ENCODE peak calls at places on chromosomes 2 and 18, in seven cellular contexts. P is pancreas; U is CD8-positive, alpha-beta T cell; V is ovary; M is testis; Z is adrenal gland; O is cardiac muscle cell. T is an unnamed sample. For H3K4me1, the result is how much of the 10 kb centered on the place peaks cover.

GRCh38 chr2:43083710-43084698 is 142.4 kb downstream of the ZFP36L2 start:
- DNase-seq in V (peak), M (peak), Z (peak), P (no peak), O (peak), U (no peak), T (no peak)

GRCh38 chr2:70767094-70767698 is 804 bp downstream of the ADD2 start:
- DNase-seq in U (no peak), P (peak), Z (no peak), O (no peak), V (no peak), M (no peak), T (no peak)

GRCh38 chr18:64137914-64138313 is 11.0 kb downstream of the LINC00305 start:
- DNase-seq in U (no peak), O (no peak), M (no peak), P (no peak), V (no peak), Z (no peak), T (no peak)

GRCh38 chr18:55321268-55322175 is 266.5 kb downstream of the TCF4 start:
- DNase-seq in P (peak), Z (peak), U (no peak), V (peak), M (peak), O (peak), T (peak)

GRCh38 chr2:100658017-100658416 is 95.2 kb downstream of the PDCL3 start:
- DNase-seq in V (no peak), M (no peak), Z (no peak), O (no peak), U (no peak), P (no peak), T (no peak)

GRCh38 chr2:122543815-122544214 is 788.4 kb downstream of the TSN start:
- DNase-seq in M (no peak), U (no peak), P (no peak), O (no peak), Z (no peak), V (no peak), T (no peak)

GRCh38 chr2:60321816-60322215 is 231.6 kb downstream of the BCL11A start:
- DNase-seq in M (no peak), P (no peak), U (no peak), O (no peak), V (no peak), Z (no peak), T (no peak)

GRCh38 chr2:223538920-223539440 is 63.2 kb downstream of the SCG2 start:
- DNase-seq in V (no peak), P (no peak), O (peak), U (no peak), Z (no peak), M (peak), T (no peak)

GRCh38 chr2:223626713-223627112 is 24.6 kb upstream of the SCG2 start:
- DNase-seq in O (peak), V (no peak), M (no peak), U (no peak), P (no peak), Z (no peak), T (no peak)

GRCh38 chr2:211455225-211455841 is 898.9 kb downstream of the CPS1 start:
- DNase-seq in M (peak), P (no peak), U (no peak), Z (no peak), O (peak), V (no peak), T (no peak)

GRCh38 chr2:239870863-239871262 is 154.3 kb downstream of the NDUFA10 start:
- DNase-seq in P (no peak), V (no peak), Z (no peak), M (peak), U (no peak), O (no peak), T (no peak)

GRCh38 chr2:111239581-111240249 is 119.0 kb downstream of the BCL2L11 start:
- DNase-seq in U (no peak), M (no peak), V (no peak), Z (no peak), O (no peak), P (no peak), T (no peak)

DNA sequence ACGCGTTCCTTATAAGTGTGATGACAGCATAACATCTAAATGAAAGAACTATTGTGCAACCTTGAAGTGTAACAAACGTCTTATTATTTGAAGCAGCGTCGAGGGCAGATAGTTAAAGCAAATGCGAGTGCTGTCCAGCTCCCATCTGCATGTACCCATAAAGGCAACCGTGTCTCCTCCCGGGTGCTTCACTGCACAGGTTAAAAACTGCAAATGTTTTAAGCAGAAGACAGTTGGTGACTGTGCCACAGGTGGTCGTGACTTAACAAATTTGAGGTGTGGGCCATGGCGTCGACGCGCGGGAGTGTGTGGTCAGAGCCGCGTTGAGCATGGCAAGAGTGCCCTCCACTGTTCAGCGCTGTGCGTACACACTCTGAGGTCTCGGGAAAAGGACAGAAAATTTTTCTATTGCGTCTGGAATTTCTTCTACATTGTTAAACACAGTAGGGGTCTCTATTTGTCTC is 6.4 kb downstream of the SALL3 start:
- DNase-seq in Z (no peak), O (peak), U (no peak), M (peak), V (no peak), P (peak), T (no peak)
- H3K4me1 ChIP-seq in Z (under half), O (under half), U (under half), M (under half), V (under half), P (under half), T (under half)

GRCh38 chr2:233352141-233352842 is 2.0 kb upstream of the DGKD start:
- DNase-seq in P (no peak), M (no peak), Z (no peak), U (no peak), O (no peak), V (no peak), T (no peak)
- TF ChIP-seq CTCF in P (no peak), M (no peak), Z (no peak), U (no peak), O (no peak), V (no peak), T (no peak)

GRCh38 chr18:13587937-13588336 is 138.4 kb downstream of the FAM210A start:
- DNase-seq in P (no peak), Z (no peak), V (no peak), M (no peak), O (no peak), U (no peak), T (no peak)

GRCh38 chr18:13589316-13589715 is 137.0 kb downstream of the FAM210A start:
- DNase-seq in Z (no peak), V (no peak), O (no peak), U (no peak), M (no peak), P (no peak), T (no peak)

GRCh38 chr18:13587001-13587400 is 139.4 kb downstream of the FAM210A start:
- DNase-seq in M (no peak), Z (no peak), O (no peak), V (no peak), P (no peak), U (no peak), T (no peak)

GRCh38 chr18:13585379-13586153 is 140.8 kb downstream of the FAM210A start:
- DNase-seq in V (no peak), M (no peak), U (no peak), Z (no peak), P (no peak), O (no peak), T (no peak)

GRCh38 chr18:13587477-13587876 is 138.9 kb downstream of the FAM210A start:
- DNase-seq in Z (no peak), U (no peak), M (no peak), V (no peak), O (no peak), P (no peak), T (no peak)
- H3K4me1 ChIP-seq in Z (under half), U (under half), M (under half), V (under half), O (under half), P (under half), T (under half)

GRCh38 chr2:233481368-233482142 is 85.0 kb downstream of the USP40 start:
- DNase-seq in U (no peak), O (no peak), M (no peak), P (no peak), V (no peak), Z (no peak), T (no peak)

GRCh38 chr2:233477548-233478433 is 88.8 kb downstream of the USP40 start:
- DNase-seq in V (no peak), P (no peak), M (no peak), U (no peak), Z (peak), O (no peak), T (no peak)

GRCh38 chr2:233479616-233480489 is 86.7 kb downstream of the USP40 start:
- DNase-seq in Z (peak), O (no peak), M (no peak), V (no peak), P (no peak), U (no peak), T (no peak)

GRCh38 chr2:233482616-233483015 is 84.0 kb downstream of the USP40 start:
- DNase-seq in V (no peak), Z (no peak), M (peak), O (no peak), U (no peak), P (no peak), T (no peak)

GRCh38 chr2:233480490-233481202 is 85.9 kb downstream of the USP40 start:
- DNase-seq in M (no peak), P (peak), U (no peak), Z (peak), O (peak), V (no peak), T (no peak)
- TF ChIP-seq CTCF in M (no peak), P (no peak), U (no peak), Z (no peak), O (no peak), V (no peak), T (peak)

GRCh38 chr2:41937464-41937861 is 110.4 kb upstream of the PKDCC start:
- DNase-seq in M (no peak), U (no peak), P (no peak), V (no peak), Z (no peak), O (peak), T (no peak)
- H3K4me1 ChIP-seq in M (half or more), U (under half), P (under half), V (under half), Z (under half), O (half or more), T (under half)

T was measured in RWPE2.